ENCODE peak calls at places on chromosomes 3 and 15, in ten cellular contexts. L, J, A, K, T, Y, N, M, C and R are unnamed samples.
A peak's percentile ranks its signal among the peaks of the same experiment; 100 is the strongest.

GRCh38 chr15:90071220-90071807 is 31.0 kb downstream of the IDH2 start:
- DNase-seq in Y (peak; percentile 71), L (peak; percentile 79), A (peak; percentile 81), M (peak; percentile 83), N (peak; percentile 89), T (peak; percentile 87), K (peak; percentile 86), J (peak; percentile 77), C (peak; percentile 95), R (peak; percentile 85)

GRCh38 chr15:99963096-99963825 is 230.0 kb upstream of the LYSMD4 start:
- DNase-seq in L (peak; percentile 43), J (no peak), M (peak; percentile 29), Y (no peak), C (no peak), K (peak; percentile 4), N (no peak), T (no peak), A (no peak), R (no peak)

GRCh38 chr3:41653575-41654239 is 308.2 kb downstream of the ULK4 start:
- DNase-seq in C (no peak), A (no peak), M (no peak), Y (no peak), N (no peak), J (no peak), T (no peak), L (no peak), K (no peak), R (no peak)

GRCh38 chr15:32774022-32774421 is 56.2 kb downstream of the GREM1 start:
- DNase-seq in J (no peak), Y (no peak), N (peak; percentile 81), K (peak; percentile 88), M (no peak), C (no peak), T (no peak), A (no peak), L (peak; percentile 99), R (peak; percentile 91)

GRCh38 chr3:187669675-187670504 is at the start of gene SST:
- DNase-seq in L (peak; percentile 36), Y (no peak), N (no peak), A (peak; percentile 39), M (peak; percentile 48), C (peak; percentile 80), K (peak; percentile 56), T (peak; percentile 42), J (no peak), R (peak; percentile 57)

GRCh38 chr15:77869021-77869895 is 208.3 kb downstream of the TBC1D2B start:
- DNase-seq in N (no peak), T (no peak), C (peak; percentile 26), M (no peak), K (no peak), L (peak; percentile 57), J (no peak), Y (peak; percentile 6), A (no peak), R (no peak)

GRCh38 chr3:112794622-112795172 is 52.0 kb downstream of the CD200R1L start:
- DNase-seq in K (no peak), T (no peak), C (peak; percentile 31), N (no peak), L (no peak), A (no peak), Y (no peak), M (no peak), J (no peak), R (no peak)

GRCh38 chr3:167350245-167350862 is 29.7 kb downstream of the ZBBX start:
- DNase-seq in N (peak; percentile 0), Y (peak; percentile 33), T (peak; percentile 58), K (peak; percentile 12), M (no peak), A (no peak), J (no peak), C (no peak), L (peak; percentile 10), R (no peak)

GRCh38 chr15:63104727-63105126 is 16.9 kb upstream of the LACTB start:
- DNase-seq in T (no peak), C (no peak), K (peak; percentile 70), A (no peak), J (no peak), M (no peak), N (no peak), L (peak; percentile 61), Y (no peak), R (no peak)

GRCh38 chr3:185656321-185656840 is 70.3 kb downstream of the SENP2 start:
- DNase-seq in T (no peak), A (peak; percentile 64), K (peak; percentile 99), C (peak; percentile 84), J (no peak), L (peak; percentile 95), N (no peak), Y (no peak), M (peak; percentile 62), R (peak; percentile 91)

GRCh38 chr3:62562017-62562416 is 188.7 kb upstream of the FEZF2 start:
- DNase-seq in K (peak; percentile 90), A (no peak), T (no peak), Y (no peak), L (peak; percentile 87), C (no peak), N (no peak), M (no peak), J (no peak), R (peak; percentile 54)

GRCh38 chr3:192835818-192836468 is 81.7 kb downstream of the MB21D2 start:
- DNase-seq in T (no peak), A (peak; percentile 36), M (no peak), L (peak; percentile 60), C (peak; percentile 83), Y (no peak), N (no peak), J (no peak), K (peak; percentile 81), R (no peak)

GRCh38 chr3:156749244-156749643 is 74.9 kb downstream of the TIPARP start:
- DNase-seq in K (peak; percentile 31), N (no peak), A (no peak), Y (peak; percentile 90), M (no peak), T (no peak), J (no peak), L (peak; percentile 44), C (peak; percentile 59), R (peak; percentile 95)

GRCh38 chr15:77568960-77569646 is 63.6 kb downstream of the LINGO1 start:
- DNase-seq in K (peak; percentile 48), M (peak; percentile 59), T (no peak), Y (no peak), N (no peak), A (no peak), C (peak; percentile 74), J (no peak), L (peak; percentile 60), R (no peak)

GRCh38 chr3:63656791-63657190 is 4.3 kb downstream of the SNTN start:
- DNase-seq in M (no peak), C (no peak), K (peak; percentile 46), T (no peak), J (no peak), A (no peak), Y (no peak), N (no peak), L (peak; percentile 35), R (no peak)

GRCh38 chr3:98240133-98240532 is 23.9 kb upstream of the OR5H6 start:
- DNase-seq in A (no peak), T (no peak), L (no peak), C (no peak), N (no peak), M (no peak), K (no peak), J (no peak), Y (no peak), R (no peak)